ENCODE peak calls at places on chromosomes 5 and 9, in nine cellular contexts. One of them, this sample, is unnamed.

GRCh38 chr9:38142201-38142600 is 73.2 kb upstream of the SHB start:
- DNase-seq in coronary artery: no peak
- DNase-seq in DND-41: no peak
- DNase-seq in upper lobe of left lung: no peak
- DNase-seq in sigmoid colon: no peak
- DNase-seq in neural progenitor cell: no peak
- DNase-seq in epithelial cell of esophagus: peak
- DNase-seq in fibroblast of the aortic adventitia: peak
- DNase-seq in mucosa of descending colon: no peak
- DNase-seq in this sample: no peak

GRCh38 chr5:172779968-172780350 is 9.0 kb upstream of the DUSP1 start:
- DNase-seq in coronary artery: no peak
- DNase-seq in DND-41: no peak
- DNase-seq in upper lobe of left lung: no peak
- DNase-seq in sigmoid colon: no peak
- DNase-seq in neural progenitor cell: no peak
- DNase-seq in epithelial cell of esophagus: no peak
- DNase-seq in fibroblast of the aortic adventitia: no peak
- DNase-seq in mucosa of descending colon: peak
- DNase-seq in this sample: no peak

GRCh38 chr9:124285903-124286291 is 28.1 kb downstream of the NEK6 start:
- DNase-seq in coronary artery: no peak
- DNase-seq in DND-41: no peak
- DNase-seq in upper lobe of left lung: peak
- DNase-seq in sigmoid colon: peak
- DNase-seq in neural progenitor cell: no peak
- DNase-seq in epithelial cell of esophagus: no peak
- DNase-seq in fibroblast of the aortic adventitia: peak
- DNase-seq in mucosa of descending colon: peak
- DNase-seq in this sample: no peak

GRCh38 chr5:14414615-14415515 is 166.7 kb upstream of the OTULINL start:
- DNase-seq in coronary artery: no peak
- DNase-seq in DND-41: no peak
- DNase-seq in upper lobe of left lung: no peak
- DNase-seq in sigmoid colon: no peak
- DNase-seq in neural progenitor cell: no peak
- DNase-seq in epithelial cell of esophagus: no peak
- DNase-seq in fibroblast of the aortic adventitia: no peak
- DNase-seq in mucosa of descending colon: peak
- DNase-seq in this sample: no peak

GRCh38 chr5:104977530-104977929 is 1414.9 kb upstream of the NUDT12 start:
- DNase-seq in coronary artery: no peak
- DNase-seq in DND-41: no peak
- DNase-seq in upper lobe of left lung: no peak
- DNase-seq in sigmoid colon: no peak
- DNase-seq in neural progenitor cell: no peak
- DNase-seq in epithelial cell of esophagus: no peak
- DNase-seq in fibroblast of the aortic adventitia: no peak
- DNase-seq in mucosa of descending colon: no peak
- DNase-seq in this sample: no peak

GRCh38 chr9:37290881-37291485 is 131.5 kb upstream of the GRHPR start:
- DNase-seq in coronary artery: no peak
- DNase-seq in DND-41: no peak
- DNase-seq in upper lobe of left lung: no peak
- DNase-seq in sigmoid colon: no peak
- DNase-seq in neural progenitor cell: no peak
- DNase-seq in epithelial cell of esophagus: peak
- DNase-seq in fibroblast of the aortic adventitia: peak
- DNase-seq in mucosa of descending colon: no peak
- DNase-seq in this sample: peak

GRCh38 chr5:111548992-111549649 is 36.8 kb upstream of the STARD4 start:
- DNase-seq in coronary artery: no peak
- DNase-seq in DND-41: no peak
- DNase-seq in upper lobe of left lung: no peak
- DNase-seq in sigmoid colon: no peak
- DNase-seq in neural progenitor cell: no peak
- DNase-seq in epithelial cell of esophagus: no peak
- DNase-seq in fibroblast of the aortic adventitia: peak
- DNase-seq in mucosa of descending colon: peak
- DNase-seq in this sample: no peak

GRCh38 chr9:116298992-116299391 is 145.4 kb downstream of the PAPPA start:
- DNase-seq in coronary artery: no peak
- DNase-seq in DND-41: no peak
- DNase-seq in upper lobe of left lung: no peak
- DNase-seq in sigmoid colon: no peak
- DNase-seq in neural progenitor cell: no peak
- DNase-seq in epithelial cell of esophagus: no peak
- DNase-seq in fibroblast of the aortic adventitia: no peak
- DNase-seq in mucosa of descending colon: no peak
- DNase-seq in this sample: no peak

GRCh38 chr5:173333900-173334685 is 5.9 kb upstream of the STC2 start:
- DNase-seq in coronary artery: no peak
- DNase-seq in DND-41: no peak
- DNase-seq in upper lobe of left lung: no peak
- DNase-seq in sigmoid colon: no peak
- DNase-seq in neural progenitor cell: no peak
- DNase-seq in epithelial cell of esophagus: peak
- DNase-seq in fibroblast of the aortic adventitia: peak
- DNase-seq in mucosa of descending colon: no peak
- DNase-seq in this sample: peak

GRCh38 chr9:80928697-80929096 is 760.6 kb downstream of the TLE1 start:
- DNase-seq in coronary artery: no peak
- DNase-seq in DND-41: no peak
- DNase-seq in upper lobe of left lung: no peak
- DNase-seq in sigmoid colon: no peak
- DNase-seq in neural progenitor cell: no peak
- DNase-seq in epithelial cell of esophagus: peak
- DNase-seq in fibroblast of the aortic adventitia: peak
- DNase-seq in mucosa of descending colon: no peak
- DNase-seq in this sample: no peak

GRCh38 chr9:72217306-72217842 is 68.1 kb downstream of the GDA start:
- DNase-seq in coronary artery: no peak
- DNase-seq in DND-41: no peak
- DNase-seq in upper lobe of left lung: no peak
- DNase-seq in sigmoid colon: no peak
- DNase-seq in neural progenitor cell: no peak
- DNase-seq in epithelial cell of esophagus: peak
- DNase-seq in fibroblast of the aortic adventitia: no peak
- DNase-seq in mucosa of descending colon: no peak
- DNase-seq in this sample: peak

GRCh38 chr5:59593608-59594007 is 299.9 kb downstream of the PDE4D start:
- DNase-seq in coronary artery: no peak
- DNase-seq in DND-41: no peak
- DNase-seq in upper lobe of left lung: no peak
- DNase-seq in sigmoid colon: no peak
- DNase-seq in neural progenitor cell: no peak
- DNase-seq in epithelial cell of esophagus: no peak
- DNase-seq in fibroblast of the aortic adventitia: no peak
- DNase-seq in mucosa of descending colon: peak
- DNase-seq in this sample: no peak

GRCh38 chr9:98944130-98945074 is 695 bp downstream of the COL15A1 start:
- DNase-seq in coronary artery: peak
- DNase-seq in DND-41: no peak
- DNase-seq in upper lobe of left lung: no peak
- DNase-seq in sigmoid colon: peak
- DNase-seq in neural progenitor cell: peak
- DNase-seq in epithelial cell of esophagus: peak
- DNase-seq in fibroblast of the aortic adventitia: no peak
- DNase-seq in mucosa of descending colon: no peak
- DNase-seq in this sample: no peak

GRCh38 chr5:400282-401215 is 42.4 kb upstream of the EXOC3 start:
- DNase-seq in coronary artery: no peak
- DNase-seq in DND-41: no peak
- DNase-seq in upper lobe of left lung: no peak
- DNase-seq in sigmoid colon: peak
- DNase-seq in neural progenitor cell: no peak
- DNase-seq in epithelial cell of esophagus: no peak
- DNase-seq in fibroblast of the aortic adventitia: peak
- DNase-seq in mucosa of descending colon: no peak
- DNase-seq in this sample: no peak

GRCh38 chr9:122991370-122991830 is 42.1 kb upstream of the GPR21 start:
- DNase-seq in coronary artery: no peak
- DNase-seq in DND-41: peak
- DNase-seq in upper lobe of left lung: no peak
- DNase-seq in sigmoid colon: no peak
- DNase-seq in neural progenitor cell: peak
- DNase-seq in epithelial cell of esophagus: peak
- DNase-seq in fibroblast of the aortic adventitia: peak
- DNase-seq in mucosa of descending colon: peak
- DNase-seq in this sample: peak

DNA sequence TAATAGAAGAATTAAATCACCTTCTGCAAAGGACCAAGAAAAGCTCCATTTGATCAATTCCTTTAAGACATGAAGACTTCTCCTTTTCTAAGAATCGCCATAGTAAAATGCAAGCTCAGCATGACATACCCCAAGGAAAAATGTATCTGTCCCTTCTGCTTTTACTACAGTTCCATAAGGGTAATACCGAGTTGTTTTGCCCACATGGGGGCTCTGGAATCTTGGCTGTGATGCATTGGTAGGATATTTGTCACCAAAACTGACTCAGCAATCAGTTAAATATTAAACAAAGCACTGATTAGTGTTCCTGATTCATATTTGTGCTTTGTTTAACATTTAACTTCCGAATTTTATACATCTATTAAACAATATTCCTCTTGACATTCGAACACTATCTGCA is 24.3 kb upstream of the KCNIP1 start:
- DNase-seq in coronary artery: no peak
- DNase-seq in DND-41: no peak
- DNase-seq in upper lobe of left lung: no peak
- DNase-seq in sigmoid colon: no peak
- DNase-seq in neural progenitor cell: no peak
- DNase-seq in epithelial cell of esophagus: no peak
- DNase-seq in fibroblast of the aortic adventitia: no peak
- DNase-seq in mucosa of descending colon: no peak
- DNase-seq in this sample: no peak
- TF ChIP-seq CTCF in coronary artery: no peak
- TF ChIP-seq CTCF in DND-41: no peak
- TF ChIP-seq CTCF in upper lobe of left lung: no peak
- TF ChIP-seq CTCF in sigmoid colon: no peak
- TF ChIP-seq CTCF in neural progenitor cell: no peak
- TF ChIP-seq CTCF in epithelial cell of esophagus: no peak
- TF ChIP-seq CTCF in fibroblast of the aortic adventitia: no peak
- TF ChIP-seq CTCF in mucosa of descending colon: no peak
- TF ChIP-seq CTCF in this sample: no peak

GRCh38 chr5:90602681-90603080 is 44.1 kb downstream of the ADGRV1 start:
- DNase-seq in coronary artery: no peak
- DNase-seq in DND-41: no peak
- DNase-seq in upper lobe of left lung: no peak
- DNase-seq in sigmoid colon: no peak
- DNase-seq in neural progenitor cell: no peak
- DNase-seq in epithelial cell of esophagus: no peak
- DNase-seq in fibroblast of the aortic adventitia: no peak
- DNase-seq in mucosa of descending colon: no peak
- DNase-seq in this sample: no peak

GRCh38 chr5:90606539-90606938 is 47.9 kb downstream of the ADGRV1 start:
- DNase-seq in coronary artery: no peak
- DNase-seq in DND-41: no peak
- DNase-seq in upper lobe of left lung: no peak
- DNase-seq in sigmoid colon: no peak
- DNase-seq in neural progenitor cell: peak
- DNase-seq in epithelial cell of esophagus: peak
- DNase-seq in fibroblast of the aortic adventitia: no peak
- DNase-seq in mucosa of descending colon: no peak
- DNase-seq in this sample: peak
- TF ChIP-seq CTCF in coronary artery: no peak
- TF ChIP-seq CTCF in DND-41: peak
- TF ChIP-seq CTCF in upper lobe of left lung: no peak
- TF ChIP-seq CTCF in sigmoid colon: no peak
- TF ChIP-seq CTCF in neural progenitor cell: peak
- TF ChIP-seq CTCF in epithelial cell of esophagus: peak
- TF ChIP-seq CTCF in fibroblast of the aortic adventitia: no peak
- TF ChIP-seq CTCF in mucosa of descending colon: no peak
- TF ChIP-seq CTCF in this sample: no peak

DNA sequence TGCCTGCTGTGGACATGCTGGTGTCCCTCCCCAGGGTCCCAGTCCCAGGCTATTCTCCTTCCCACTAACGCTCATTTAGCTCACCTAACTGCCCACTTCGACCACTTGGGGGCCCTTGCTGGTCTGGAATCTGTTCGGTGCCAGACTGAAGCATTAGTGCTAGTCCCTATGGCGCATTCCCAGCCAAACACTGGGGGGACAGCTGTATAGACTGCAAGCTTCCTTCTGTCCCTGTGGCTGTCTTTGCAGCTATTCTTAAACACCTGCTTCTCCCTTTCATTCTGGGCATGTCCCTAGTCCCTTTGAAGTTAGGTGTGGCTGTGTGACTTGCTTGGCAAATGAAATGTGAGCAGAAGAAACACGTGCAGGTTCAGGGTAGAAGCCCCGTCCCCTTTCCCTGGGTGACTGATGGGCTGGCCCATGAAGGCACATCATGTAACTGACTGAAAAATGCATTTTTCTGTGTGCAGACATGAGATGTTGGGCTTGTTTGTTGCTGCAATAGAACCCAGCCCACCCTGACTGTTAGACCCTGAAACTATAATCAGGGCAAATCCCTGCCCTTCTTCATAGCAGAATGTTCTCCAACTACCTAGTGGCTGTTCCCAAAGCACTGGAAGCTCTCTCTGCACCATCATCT is 134.4 kb downstream of the BARX1 start:
- DNase-seq in coronary artery: no peak
- DNase-seq in DND-41: no peak
- DNase-seq in upper lobe of left lung: no peak
- DNase-seq in sigmoid colon: no peak
- DNase-seq in neural progenitor cell: peak
- DNase-seq in epithelial cell of esophagus: no peak
- DNase-seq in fibroblast of the aortic adventitia: no peak
- DNase-seq in mucosa of descending colon: no peak
- DNase-seq in this sample: no peak
- TF ChIP-seq CTCF in coronary artery: no peak
- TF ChIP-seq CTCF in DND-41: peak
- TF ChIP-seq CTCF in upper lobe of left lung: no peak
- TF ChIP-seq CTCF in sigmoid colon: no peak
- TF ChIP-seq CTCF in neural progenitor cell: peak
- TF ChIP-seq CTCF in epithelial cell of esophagus: no peak
- TF ChIP-seq CTCF in fibroblast of the aortic adventitia: no peak
- TF ChIP-seq CTCF in mucosa of descending colon: no peak
- TF ChIP-seq CTCF in this sample: no peak

DNA sequence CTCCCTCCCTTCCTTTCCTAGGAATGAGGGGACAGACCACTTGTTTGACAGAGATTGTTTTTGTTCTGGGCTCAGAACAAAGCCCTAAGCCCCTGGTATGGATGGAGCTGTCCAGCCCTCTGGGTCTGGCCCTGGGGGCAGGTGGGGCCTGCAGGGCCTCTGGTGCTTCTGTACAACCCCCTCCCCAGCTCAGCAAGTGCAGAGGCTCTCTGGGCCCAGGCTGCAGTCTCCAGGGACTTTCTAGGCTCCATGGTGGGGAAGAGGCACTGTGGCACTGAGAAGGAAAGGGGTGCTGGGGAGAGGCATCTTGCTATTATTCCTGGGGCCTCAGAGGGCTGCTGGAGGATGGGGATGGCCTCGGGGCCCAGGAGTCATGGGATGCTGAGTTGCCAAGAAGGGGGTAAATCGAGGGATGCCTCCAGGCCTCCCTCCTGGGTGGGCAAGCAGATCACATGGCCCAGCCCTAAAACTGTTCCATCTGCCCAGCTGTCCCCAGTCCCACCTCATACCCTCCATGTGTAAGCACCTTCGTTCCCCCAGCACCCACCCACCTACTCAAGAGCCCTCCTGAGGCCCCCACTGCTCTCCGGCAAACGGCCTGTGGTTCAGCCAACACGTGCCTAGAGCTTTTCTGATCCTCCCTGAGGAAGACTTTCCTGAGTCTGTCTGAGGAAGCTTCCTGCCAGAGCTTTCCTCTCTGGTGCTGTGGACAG is 225.7 kb downstream of the CACNA1B start:
- DNase-seq in coronary artery: no peak
- DNase-seq in DND-41: no peak
- DNase-seq in upper lobe of left lung: peak
- DNase-seq in sigmoid colon: no peak
- DNase-seq in neural progenitor cell: peak
- DNase-seq in epithelial cell of esophagus: no peak
- DNase-seq in fibroblast of the aortic adventitia: no peak
- DNase-seq in mucosa of descending colon: no peak
- DNase-seq in this sample: no peak
- TF ChIP-seq CTCF in coronary artery: no peak
- TF ChIP-seq CTCF in DND-41: no peak
- TF ChIP-seq CTCF in upper lobe of left lung: no peak
- TF ChIP-seq CTCF in sigmoid colon: no peak
- TF ChIP-seq CTCF in neural progenitor cell: no peak
- TF ChIP-seq CTCF in epithelial cell of esophagus: no peak
- TF ChIP-seq CTCF in fibroblast of the aortic adventitia: no peak
- TF ChIP-seq CTCF in mucosa of descending colon: no peak
- TF ChIP-seq CTCF in this sample: no peak